ENCODE peak calls at places on chromosomes 5 and 9, in ten cellular contexts. A is omental fat pad, G is astrocyte of the cerebellum, N is H1, W is K562, L is stomach, I is coronary artery, V is endothelial cell of umbilical vein, S is H9, Z is uterus. T is an unnamed sample.

GRCh38 chr5:34057569-34057968 is 14.6 kb upstream of the C1QTNF3 start:
- DNase-seq in A (no peak), G (no peak), N (no peak), W (no peak), L (no peak), I (no peak), V (no peak), S (no peak), Z (no peak), T (no peak)

GRCh38 chr5:66889524-66889923 is 293.3 kb downstream of the MAST4 start:
- DNase-seq in A (no peak), G (no peak), N (no peak), W (no peak), L (no peak), I (no peak), V (no peak), S (no peak), Z (no peak), T (no peak)

GRCh38 chr5:123717139-123717538 is 205.2 kb downstream of the CSNK1G3 start:
- DNase-seq in A (no peak), G (peak), N (no peak), W (no peak), L (no peak), I (no peak), V (peak), S (no peak), Z (no peak), T (no peak)

GRCh38 chr5:7010578-7010977 is 297.3 kb downstream of the TENT4A start:
- DNase-seq in A (no peak), G (no peak), N (no peak), W (no peak), L (no peak), I (no peak), V (no peak), S (no peak), Z (no peak), T (no peak)

GRCh38 chr5:158165647-158166046 is 306.7 kb upstream of the CLINT1 start:
- DNase-seq in A (no peak), G (no peak), N (no peak), W (no peak), L (no peak), I (no peak), V (no peak), S (no peak), Z (no peak), T (no peak)

GRCh38 chr5:53211799-53212198 is 102.2 kb upstream of the MOCS2 start:
- DNase-seq in A (no peak), G (no peak), N (no peak), W (no peak), L (no peak), I (no peak), V (peak), S (no peak), Z (no peak), T (no peak)

GRCh38 chr5:179284751-179285191 is 60.5 kb downstream of the ADAMTS2 start:
- DNase-seq in A (no peak), G (no peak), N (no peak), W (no peak), L (no peak), I (no peak), V (no peak), S (no peak), Z (peak), T (no peak)

GRCh38 chr9:76926324-76926731 is 20.4 kb upstream of the PRUNE2 start:
- DNase-seq in A (no peak), G (peak), N (no peak), W (no peak), L (no peak), I (no peak), V (no peak), S (no peak), Z (no peak), T (no peak)

GRCh38 chr9:133377721-133378216 is 1.6 kb downstream of the STKLD1 start:
- DNase-seq in A (no peak), G (no peak), N (no peak), W (no peak), L (no peak), I (no peak), V (no peak), S (no peak), Z (no peak), T (no peak)

GRCh38 chr5:90606539-90606938 is 47.9 kb downstream of the ADGRV1 start:
- DNase-seq in A (no peak), G (no peak), N (no peak), W (peak), L (no peak), I (no peak), V (no peak), S (no peak), Z (no peak), T (no peak)

GRCh38 chr5:14628346-14628745 is 36.2 kb upstream of the OTULIN start:
- DNase-seq in A (no peak), G (peak), N (peak), W (peak), L (no peak), I (no peak), V (peak), S (peak), Z (no peak), T (peak)

GRCh38 chr9:92048924-92049625 is 66.1 kb downstream of the SPTLC1 start:
- DNase-seq in A (no peak), G (peak), N (no peak), W (no peak), L (no peak), I (no peak), V (no peak), S (peak), Z (no peak), T (no peak)

GRCh38 chr5:88142801-88143692 is 125.6 kb downstream of the TMEM161B start:
- DNase-seq in A (no peak), G (no peak), N (peak), W (no peak), L (no peak), I (no peak), V (peak), S (no peak), Z (peak), T (no peak)

GRCh38 chr5:66171349-66172344 is 27.5 kb downstream of the SREK1 start:
- DNase-seq in A (no peak), G (peak), N (no peak), W (peak), L (no peak), I (no peak), V (peak), S (no peak), Z (no peak), T (peak)

GRCh38 chr9:16824545-16825041 is 45.9 kb downstream of the BNC2 start:
- DNase-seq in A (no peak), G (no peak), N (no peak), W (no peak), L (no peak), I (no peak), V (peak), S (peak), Z (no peak), T (no peak)

GRCh38 chr5:6448622-6449464 is at the start of gene UBE2QL1:
- DNase-seq in A (no peak), G (no peak), N (peak), W (no peak), L (peak), I (peak), V (peak), S (peak), Z (no peak), T (peak)

GRCh38 chr5:23014817-23015216 is 161.7 kb upstream of the CDH12 start:
- DNase-seq in A (no peak), G (no peak), N (no peak), W (no peak), L (no peak), I (no peak), V (no peak), S (no peak), Z (no peak), T (no peak)

GRCh38 chr5:56673171-56673570 is 142.2 kb upstream of the MAP3K1 start:
- DNase-seq in A (no peak), G (no peak), N (no peak), W (no peak), L (no peak), I (no peak), V (no peak), S (no peak), Z (no peak), T (no peak)

GRCh38 chr5:118953652-118954005 is 34.7 kb downstream of the DTWD2 start:
- DNase-seq in A (no peak), G (no peak), N (no peak), W (no peak), L (no peak), I (no peak), V (no peak), S (no peak), Z (no peak), T (no peak)

GRCh38 chr5:74476197-74477081 is 164.1 kb downstream of the ENC1 start:
- DNase-seq in A (no peak), G (no peak), N (no peak), W (no peak), L (no peak), I (no peak), V (no peak), S (no peak), Z (no peak), T (no peak)

GRCh38 chr5:52864884-52865283 is 77.2 kb downstream of the ITGA1 start:
- DNase-seq in A (no peak), G (no peak), N (no peak), W (no peak), L (no peak), I (no peak), V (no peak), S (no peak), Z (no peak), T (no peak)

GRCh38 chr5:77698920-77699319 is 60.4 kb upstream of the OTP start:
- DNase-seq in A (no peak), G (no peak), N (no peak), W (no peak), L (no peak), I (no peak), V (no peak), S (no peak), Z (no peak), T (no peak)

GRCh38 chr5:76372320-76373054 is 30.6 kb upstream of the IQGAP2 start:
- DNase-seq in A (no peak), G (peak), N (no peak), W (peak), L (no peak), I (no peak), V (no peak), S (peak), Z (no peak), T (peak)

GRCh38 chr9:9914174-9914573 is 698.6 kb downstream of the PTPRD start:
- DNase-seq in A (no peak), G (no peak), N (no peak), W (no peak), L (no peak), I (no peak), V (no peak), S (peak), Z (no peak), T (no peak)

GRCh38 chr5:89396262-89396975 is 513.4 kb upstream of the MEF2C start:
- DNase-seq in A (no peak), G (no peak), N (no peak), W (peak), L (no peak), I (no peak), V (peak), S (no peak), Z (no peak), T (no peak)

GRCh38 chr5:68932830-68933434 is 160.9 kb upstream of the SLC30A5 start:
- DNase-seq in A (no peak), G (no peak), N (peak), W (no peak), L (no peak), I (no peak), V (no peak), S (no peak), Z (no peak), T (no peak)

GRCh38 chr5:2163457-2163856 is 280.7 kb upstream of the IRX4 start:
- DNase-seq in A (no peak), G (no peak), N (no peak), W (no peak), L (no peak), I (no peak), V (no peak), S (no peak), Z (no peak), T (no peak)

GRCh38 chr5:124895236-124895635 is 148.8 kb upstream of the ZNF608 start:
- DNase-seq in A (no peak), G (no peak), N (no peak), W (no peak), L (no peak), I (no peak), V (no peak), S (no peak), Z (no peak), T (no peak)

GRCh38 chr9:105503873-105504272 is 54.1 kb upstream of the FKTN start:
- DNase-seq in A (no peak), G (no peak), N (no peak), W (peak), L (no peak), I (no peak), V (no peak), S (no peak), Z (no peak), T (no peak)

GRCh38 chr5:73198833-73199592 is 26.0 kb downstream of the TMEM174 start:
- DNase-seq in A (no peak), G (no peak), N (peak), W (no peak), L (no peak), I (no peak), V (no peak), S (no peak), Z (no peak), T (no peak)

GRCh38 chr5:31811210-31811609 is 172.3 kb downstream of the PDZD2 start:
- DNase-seq in A (no peak), G (peak), N (no peak), W (no peak), L (no peak), I (no peak), V (peak), S (no peak), Z (no peak), T (no peak)

GRCh38 chr9:76676857-76677256 is 87.4 kb upstream of the PCA3 start:
- DNase-seq in A (no peak), G (no peak), N (no peak), W (no peak), L (no peak), I (no peak), V (peak), S (no peak), Z (no peak), T (no peak)

DNA sequence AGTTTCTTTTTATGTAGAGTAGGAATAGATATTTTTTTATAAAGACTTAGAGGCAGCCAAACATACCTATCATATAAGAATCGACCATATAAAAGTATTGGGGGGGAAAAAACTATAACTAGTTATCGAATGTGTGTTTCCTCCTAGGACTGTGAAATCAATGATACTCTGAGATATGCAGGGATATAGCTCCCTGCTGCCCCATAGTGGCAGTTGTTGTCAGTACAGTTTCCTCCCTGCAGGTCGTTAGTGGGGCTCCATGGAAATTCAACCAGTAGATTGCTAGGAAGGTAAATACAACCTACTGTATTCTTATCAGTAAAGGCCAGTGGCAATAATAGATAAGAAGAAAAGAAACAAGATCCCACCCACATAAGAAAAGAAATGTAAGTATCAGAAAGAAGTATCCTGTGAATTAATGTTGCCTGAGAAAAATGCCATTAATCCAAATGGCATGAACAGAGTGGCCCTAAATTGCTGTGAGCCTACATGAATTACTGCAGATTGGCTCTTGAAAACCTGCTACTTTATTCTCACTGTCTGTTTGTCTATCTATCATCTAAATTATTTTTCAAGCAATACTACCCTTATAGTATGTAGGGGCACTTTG is 136.9 kb upstream of the FBN2 start:
- DNase-seq in A (no peak), G (no peak), N (peak), W (peak), L (peak), I (no peak), V (peak), S (peak), Z (peak), T (peak)
- TF ChIP-seq CTCF in A (no peak), G (peak), N (peak), W (peak), L (peak), I (no peak), V (peak), S (peak), Z (peak), T (peak)

GRCh38 chr9:127734247-127734746 is 797 bp downstream of the TOR2A start:
- DNase-seq in A (no peak), G (no peak), N (no peak), W (no peak), L (no peak), I (no peak), V (no peak), S (peak), Z (no peak), T (no peak)
- TF ChIP-seq CTCF in A (no peak), G (no peak), N (no peak), W (no peak), L (no peak), I (no peak), V (no peak), S (no peak), Z (no peak), T (no peak)

GRCh38 chr9:126363847-126364671 is 37.4 kb downstream of the MVB12B start:
- DNase-seq in A (no peak), G (no peak), N (no peak), W (no peak), L (no peak), I (no peak), V (peak), S (no peak), Z (no peak), T (no peak)
- TF ChIP-seq CTCF in A (no peak), G (no peak), N (no peak), W (no peak), L (no peak), I (no peak), V (no peak), S (no peak), Z (no peak), T (no peak)

DNA sequence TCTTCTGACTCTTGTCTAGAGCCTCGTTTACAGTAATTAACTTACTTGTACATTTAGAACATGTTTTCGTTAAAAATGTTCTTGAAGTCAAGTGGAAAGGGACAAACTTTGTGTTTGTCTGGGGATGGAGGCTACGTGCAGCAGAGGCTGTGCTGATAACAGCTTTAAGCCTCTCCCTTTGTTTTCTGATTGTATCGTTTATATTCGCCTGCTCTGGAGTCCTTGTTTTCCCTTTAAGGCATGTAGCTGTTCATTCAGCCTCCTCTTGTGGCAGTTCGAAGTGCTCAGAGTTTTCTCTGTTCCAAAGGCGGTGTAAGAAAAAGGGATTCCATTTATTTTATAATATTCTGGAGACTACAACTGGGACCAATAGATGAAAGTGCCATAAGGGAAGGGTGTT is 1.9 kb downstream of the SLC36A1 start:
- DNase-seq in A (no peak), G (no peak), N (no peak), W (no peak), L (no peak), I (no peak), V (no peak), S (no peak), Z (no peak), T (no peak)
- TF ChIP-seq CTCF in A (no peak), G (no peak), N (no peak), W (no peak), L (no peak), I (no peak), V (no peak), S (no peak), Z (no peak), T (no peak)

GRCh38 chr9:33447404-33448158 is at the start of gene AQP3:
- DNase-seq in A (no peak), G (no peak), N (peak), W (peak), L (peak), I (no peak), V (peak), S (peak), Z (peak), T (peak)
- TF ChIP-seq CTCF in A (no peak), G (no peak), N (peak), W (peak), L (no peak), I (peak), V (no peak), S (peak), Z (peak), T (peak)